ENCODE peak calls at places on chromosome 4, in five cellular contexts. E, N, K, W and V are unnamed samples.

GRCh38 chr4:159268607-159269006 is 165.7 kb downstream of the RAPGEF2 start:
- DNase-seq in K (no peak), E (no peak), N (no peak), W (no peak), V (no peak)

GRCh38 chr4:87353592-87353991 is 30.9 kb upstream of the HSD17B13 start:
- DNase-seq in E (peak; percentile 13), N (peak; percentile 29), K (peak; percentile 13), W (peak; percentile 13), V (peak; percentile 38)

GRCh38 chr4:48620093-48620492 is 130.0 kb downstream of the ZAR1 start:
- DNase-seq in K (no peak), W (no peak), N (no peak), E (no peak), V (no peak)

GRCh38 chr4:829761-830655 is 4.1 kb upstream of the CPLX1 start:
- DNase-seq in K (no peak), E (no peak), W (no peak), N (no peak), V (no peak)

GRCh38 chr4:113610542-113610941 is 151.0 kb downstream of the CAMK2D start:
- DNase-seq in W (no peak), N (no peak), K (no peak), E (no peak), V (no peak)

GRCh38 chr4:93658443-93658842 is 170.1 kb upstream of the ATOH1 start:
- DNase-seq in K (no peak), W (no peak), N (no peak), E (no peak), V (no peak)

GRCh38 chr4:146442801-146443200 is 78.9 kb downstream of the SLC10A7 start:
- DNase-seq in N (no peak), E (no peak), W (no peak), K (no peak), V (no peak)

GRCh38 chr4:169795585-169795984 is 37.8 kb upstream of the HPF1 start:
- DNase-seq in W (no peak), N (no peak), K (no peak), E (no peak), V (no peak)

GRCh38 chr4:150150545-150151156 is 72.4 kb downstream of the DCLK2 start:
- DNase-seq in N (no peak), E (no peak), W (no peak), K (no peak), V (no peak)
- TF ChIP-seq SUZ12 in N (no peak), E (no peak), W (no peak), K (no peak), V (no peak)

DNA sequence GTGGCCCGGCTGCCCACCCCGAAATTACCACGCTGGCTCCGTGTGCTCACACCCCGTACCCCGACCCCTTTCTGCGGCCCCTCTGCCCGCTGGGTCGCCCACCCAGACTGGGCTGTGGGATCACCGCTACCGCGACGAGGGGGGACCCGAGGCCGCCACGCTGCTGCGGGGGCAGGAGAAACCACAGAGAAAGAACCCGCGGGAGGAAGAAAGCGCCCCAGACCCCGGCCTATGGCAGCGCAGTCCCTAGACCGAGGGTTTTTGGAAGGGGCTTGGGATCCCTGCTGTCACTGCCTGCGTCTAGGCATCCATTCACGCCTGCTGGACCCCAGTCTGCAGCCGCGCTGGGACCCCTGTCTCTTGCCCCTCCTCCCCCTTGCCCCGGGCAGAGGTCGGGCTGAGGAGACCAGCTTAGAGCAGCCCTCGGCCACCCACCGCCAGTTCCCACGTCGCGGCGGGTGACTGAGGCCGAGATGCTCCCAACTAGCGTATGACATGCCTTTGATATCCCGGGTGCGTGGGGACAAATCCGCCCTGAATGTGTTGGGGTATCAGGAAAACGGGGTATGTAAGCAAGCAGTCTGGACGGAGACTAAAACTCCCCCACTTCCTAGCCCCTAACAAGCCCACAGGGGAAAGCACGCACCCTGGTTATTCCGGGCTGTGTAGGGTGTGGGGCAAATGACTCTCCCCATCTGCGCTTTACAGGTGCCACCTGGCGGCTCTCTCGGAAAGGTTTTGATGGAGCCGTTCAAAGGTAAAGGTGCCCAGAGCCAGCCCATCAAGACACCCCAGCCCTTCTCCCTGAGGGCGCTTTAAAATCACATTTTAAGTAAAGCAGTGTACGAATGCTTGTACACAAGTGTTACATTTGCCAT is 867 bp upstream of the INPP4B start:
- DNase-seq in W (peak; percentile 27), K (no peak), N (peak; percentile 10), E (no peak), V (peak; percentile 28)
- TF ChIP-seq SUZ12 in W (no peak), K (no peak), N (no peak), E (peak; percentile 73), V (no peak)

GRCh38 chr4:139773560-139774318 is 108.1 kb downstream of the MGST2 start:
- DNase-seq in E (no peak), K (no peak), N (no peak), W (no peak), V (no peak)
- TF ChIP-seq SUZ12 in E (no peak), K (no peak), N (no peak), W (no peak), V (no peak)

DNA sequence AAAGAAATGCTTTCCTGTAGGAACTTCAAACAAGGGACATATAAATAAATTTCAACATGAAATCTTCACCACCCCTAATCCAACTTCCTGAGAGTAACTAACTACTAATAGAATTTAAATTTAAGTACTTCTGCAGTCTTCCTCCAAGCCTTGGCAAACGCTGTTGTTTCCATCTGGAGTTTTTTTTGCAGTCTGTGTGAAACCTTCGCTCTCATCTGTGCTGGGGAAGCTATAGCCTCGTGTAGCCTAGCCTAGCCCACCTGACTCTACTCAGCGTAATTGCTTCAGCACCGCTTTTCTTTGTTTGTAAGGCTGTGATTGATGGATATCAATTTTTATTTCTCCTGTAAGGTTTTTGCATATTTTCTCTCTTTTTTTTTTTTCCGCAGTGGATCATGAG is 30.9 kb downstream of the STOX2 start:
- DNase-seq in K (no peak), E (no peak), W (no peak), N (no peak), V (no peak)
- TF ChIP-seq SUZ12 in K (no peak), E (no peak), W (no peak), N (no peak), V (no peak)

DNA sequence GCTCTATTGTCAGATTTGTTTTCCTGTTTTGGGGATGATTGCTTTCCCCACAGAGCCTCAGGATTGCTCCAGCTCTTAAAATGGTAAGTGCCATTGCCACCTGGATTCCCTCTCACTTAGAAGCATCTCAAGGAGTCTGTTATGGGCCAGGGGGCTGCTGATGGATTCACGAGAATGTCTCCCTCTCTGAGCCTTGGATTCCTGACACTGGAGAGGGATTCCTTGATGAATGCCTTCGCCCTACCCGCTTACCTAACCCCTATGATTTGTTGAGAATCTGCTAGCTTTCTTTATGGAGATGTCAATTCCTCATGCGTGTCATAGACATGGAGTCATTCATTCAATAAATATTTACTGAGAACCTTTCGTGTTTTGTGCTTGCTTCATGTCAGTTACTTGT is 36.9 kb upstream of the TENM3 start:
- DNase-seq in N (no peak), K (no peak), W (no peak), E (no peak), V (no peak)
- TF ChIP-seq SUZ12 in N (no peak), K (no peak), W (no peak), E (no peak), V (no peak)

DNA sequence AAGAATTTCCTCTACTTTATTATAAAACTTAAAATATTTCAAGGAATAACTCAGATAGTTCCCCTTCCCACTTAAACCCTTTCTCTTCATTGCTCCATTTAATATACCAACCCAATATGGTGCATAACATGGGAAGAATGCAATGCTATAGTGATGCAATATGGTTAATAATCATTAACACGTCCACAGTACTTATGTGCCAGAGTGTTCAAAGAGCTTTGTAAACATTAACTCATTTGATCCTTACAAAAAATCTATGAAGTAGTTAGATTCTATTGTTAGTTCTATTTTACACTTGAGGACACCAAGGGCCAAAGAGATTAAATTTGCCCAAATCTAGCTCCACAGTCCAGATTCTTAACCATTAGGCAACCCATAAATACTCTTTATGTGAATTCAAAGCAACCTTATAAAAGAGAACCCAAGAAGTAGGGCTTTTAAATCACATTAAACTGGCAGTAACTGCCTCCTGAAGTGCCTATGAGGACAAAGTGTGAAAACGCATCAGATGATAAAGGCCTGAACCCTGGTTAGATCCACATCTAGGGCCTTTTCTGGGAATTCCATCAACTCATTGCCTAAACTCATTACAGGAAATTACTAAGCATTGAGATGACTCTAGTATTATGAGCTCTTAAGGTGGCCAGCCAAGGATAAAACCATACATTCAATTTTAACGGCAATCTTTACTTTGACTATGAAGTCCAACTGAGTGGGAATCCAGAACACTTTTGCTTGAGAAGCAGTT is 94.3 kb downstream of the AREG start:
- DNase-seq in N (peak; percentile 39), K (no peak), E (no peak), W (no peak), V (no peak)
- TF ChIP-seq SUZ12 in N (no peak), K (no peak), E (no peak), W (no peak), V (no peak)

DNA sequence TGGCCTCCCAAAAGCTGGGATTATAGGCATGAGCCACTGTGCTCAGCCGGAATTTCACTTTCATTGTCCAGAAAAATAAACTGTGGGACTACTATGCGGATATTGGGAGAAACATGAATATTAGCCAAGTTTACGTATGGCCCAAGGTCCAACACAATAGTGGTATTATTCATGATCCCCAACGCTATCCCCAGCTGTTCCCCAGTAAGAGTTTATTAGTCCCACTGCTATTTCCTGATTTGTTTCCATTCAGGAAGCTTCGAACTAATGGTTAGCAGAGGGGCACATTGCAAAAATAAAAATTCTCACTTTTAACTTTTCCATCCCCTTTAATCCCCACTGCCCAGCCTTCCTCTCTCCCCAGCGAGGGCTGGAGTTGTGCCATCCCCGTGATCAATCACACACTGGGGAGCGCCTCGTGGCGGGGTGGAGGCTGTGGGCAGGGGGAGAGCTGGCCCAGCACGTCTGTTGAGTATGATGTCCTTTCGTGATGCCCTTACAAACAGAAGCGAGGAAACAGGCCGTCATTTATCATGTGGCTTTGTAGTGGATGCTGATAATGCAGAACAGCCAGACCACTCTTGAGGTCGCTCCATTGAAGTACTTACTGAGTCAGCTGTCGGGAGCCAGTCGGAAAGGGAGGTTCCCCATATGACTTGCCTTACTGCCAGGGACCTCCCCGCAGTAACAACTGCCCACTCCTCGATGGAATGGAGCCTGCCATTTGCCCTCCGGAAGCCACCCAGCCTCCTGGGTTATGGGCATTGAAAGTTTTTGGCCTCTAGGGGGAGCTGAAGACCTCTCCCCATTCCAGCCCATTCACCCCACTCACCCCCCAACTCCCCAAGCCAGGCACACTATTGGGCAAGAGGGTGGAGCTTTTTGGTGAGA is 117.0 kb downstream of the KDR start:
- DNase-seq in W (no peak), K (no peak), N (no peak), E (no peak), V (peak; percentile 45)
- TF ChIP-seq SUZ12 in W (no peak), K (no peak), N (no peak), E (no peak), V (no peak)

GRCh38 chr4:7769936-7770674 is 169.6 kb downstream of the AFAP1 start:
- DNase-seq in K (no peak), E (no peak), N (peak; percentile 53), W (peak; percentile 28), V (peak; percentile 55)
- TF ChIP-seq SUZ12 in K (no peak), E (no peak), N (no peak), W (no peak), V (no peak)